ENCODE peak calls at places on chromosomes 5 and 9, in six cellular contexts. S, N, F, Q, O and A are unnamed samples.

GRCh38 chr5:56003179-56003578 is 8.4 kb upstream of the IL6ST start:
- DNase-seq in S (no peak), N (no peak), Q (no peak), O (no peak), F (no peak), A (no peak)

GRCh38 chr5:132162945-132163344 is 64.7 kb downstream of the P4HA2 start:
- DNase-seq in O (no peak), N (no peak), F (no peak), Q (no peak), S (no peak), A (no peak)

GRCh38 chr5:39178171-39178570 is 41.2 kb downstream of the FYB1 start:
- DNase-seq in N (no peak), F (no peak), S (no peak), O (no peak), Q (no peak), A (peak; percentile 76)

GRCh38 chr5:173480896-173481295 is 135.6 kb downstream of the BOD1 start:
- DNase-seq in N (no peak), O (no peak), S (no peak), Q (no peak), F (no peak), A (no peak)

GRCh38 chr9:126471084-126471611 is 142.6 kb upstream of the LMX1B start:
- DNase-seq in N (no peak), F (peak; percentile 24), O (peak; percentile 29), S (no peak), Q (peak; percentile 97), A (peak; percentile 12)

GRCh38 chr5:169063269-169063919 is 237.5 kb downstream of the SLIT3 start:
- DNase-seq in S (no peak), F (no peak), Q (no peak), O (no peak), N (no peak), A (no peak)

GRCh38 chr5:38598994-38599611 is 42.7 kb upstream of the LIFR start:
- DNase-seq in F (no peak), Q (no peak), N (no peak), O (no peak), S (no peak), A (no peak)

GRCh38 chr9:135134253-135135028 is 47.0 kb downstream of the OLFM1 start:
- DNase-seq in Q (no peak), N (no peak), O (no peak), S (no peak), F (no peak), A (no peak)

GRCh38 chr5:6900828-6901227 is 187.6 kb downstream of the TENT4A start:
- DNase-seq in Q (no peak), S (peak; percentile 99), F (no peak), N (no peak), O (no peak), A (no peak)

GRCh38 chr9:95848764-95849163 is 26.7 kb upstream of the ERCC6L2 start:
- DNase-seq in N (no peak), F (no peak), S (no peak), O (no peak), Q (no peak), A (no peak)

GRCh38 chr9:21323091-21323490 is 12.1 kb downstream of the KLHL9 start:
- DNase-seq in O (no peak), N (no peak), F (no peak), S (no peak), Q (peak; percentile 94), A (no peak)

GRCh38 chr5:127338501-127338900 is 47.9 kb downstream of the MEGF10 start:
- DNase-seq in S (no peak), Q (no peak), O (no peak), N (no peak), F (no peak), A (no peak)

GRCh38 chr5:61677220-61677619 is 345.2 kb downstream of the ZSWIM6 start:
- DNase-seq in F (no peak), N (no peak), O (no peak), Q (no peak), S (no peak), A (no peak)

GRCh38 chr5:154465169-154465568 is 12.9 kb downstream of the HAND1 start:
- DNase-seq in N (no peak), O (no peak), F (no peak), Q (no peak), S (no peak), A (no peak)

GRCh38 chr5:113147088-113147487 is 170.5 kb downstream of the DCP2 start:
- DNase-seq in F (peak; percentile 56), O (no peak), S (no peak), Q (no peak), N (no peak), A (peak; percentile 80)

GRCh38 chr9:21965401-21965951 is 28.7 kb downstream of the CDKN2A start:
- DNase-seq in Q (no peak), N (peak; percentile 82), O (no peak), F (no peak), S (no peak), A (no peak)

GRCh38 chr5:173764321-173765029 is 123.7 kb upstream of the CPEB4 start:
- DNase-seq in N (peak; percentile 73), O (no peak), S (no peak), F (peak; percentile 77), Q (no peak), A (peak; percentile 88)

GRCh38 chr5:125717209-125717608 is 706.0 kb upstream of the GRAMD2B start:
- DNase-seq in N (no peak), F (no peak), S (no peak), O (no peak), Q (no peak), A (no peak)

GRCh38 chr9:124908098-124908497 is 32.8 kb downstream of the GOLGA1 start:
- DNase-seq in F (no peak), S (no peak), N (no peak), O (no peak), Q (no peak), A (no peak)

GRCh38 chr5:78533356-78533755 is 115.2 kb downstream of the LHFPL2 start:
- DNase-seq in F (no peak), O (peak; percentile 19), N (peak; percentile 46), S (peak; percentile 4), Q (peak; percentile 34), A (no peak)

GRCh38 chr5:139696894-139697658 is 48.9 kb downstream of the CXXC5 start:
- DNase-seq in F (peak; percentile 65), S (no peak), N (peak; percentile 78), O (no peak), Q (peak; percentile 79), A (peak; percentile 80)

GRCh38 chr9:130263601-130264413 is 1.8 kb upstream of the HMCN2 start:
- DNase-seq in S (no peak), N (no peak), Q (no peak), F (no peak), O (no peak), A (no peak)

GRCh38 chr5:178573216-178573615 is 17.0 kb downstream of the COL23A1 start:
- DNase-seq in S (no peak), O (no peak), Q (no peak), N (no peak), F (no peak), A (no peak)

GRCh38 chr9:133839822-133840329 is 101.7 kb upstream of the SARDH start:
- DNase-seq in O (no peak), S (no peak), Q (no peak), N (peak; percentile 83), F (peak; percentile 15), A (no peak)

GRCh38 chr9:119436261-119436660 is 67.0 kb upstream of the BRINP1 start:
- DNase-seq in N (no peak), F (no peak), Q (no peak), S (no peak), O (no peak), A (no peak)

GRCh38 chr9:22452415-22453010 is 5.9 kb downstream of the DMRTA1 start:
- DNase-seq in S (peak; percentile 26), O (peak; percentile 53), Q (peak; percentile 68), F (no peak), N (no peak), A (no peak)

GRCh38 chr5:115709585-115709984 is 83.7 kb upstream of the TMED7 start:
- DNase-seq in F (no peak), N (no peak), O (no peak), Q (no peak), S (no peak), A (no peak)

GRCh38 chr5:93584531-93585053 is 1.6 kb downstream of the NR2F1 start:
- DNase-seq in F (no peak), S (no peak), O (no peak), N (no peak), Q (no peak), A (no peak)

GRCh38 chr9:70197384-70198039 is 61.3 kb upstream of the SMC5 start:
- DNase-seq in O (no peak), F (no peak), N (no peak), Q (no peak), S (no peak), A (no peak)

GRCh38 chr9:3138236-3139229 is 294.6 kb upstream of the PUM3 start:
- DNase-seq in S (no peak), O (no peak), N (no peak), F (no peak), Q (no peak), A (no peak)